ENCODE peak calls at places on chromosomes 11 and 22, in five cellular contexts. Z is GM13976, A is uterus, M is endodermal cell, U is T-helper 9 cell. R is an unnamed sample.
A peak's percentile ranks its signal among the peaks of the same experiment; 100 is the strongest.

GRCh38 chr11:112221263-112221835 is 4.9 kb upstream of the PTS start:
- DNase-seq in M (no peak), Z (no peak), U (no peak), A (no peak), R (no peak)

GRCh38 chr11:92693146-92693545 is 276.3 kb upstream of the MTNR1B start:
- DNase-seq in Z (no peak), A (no peak), M (no peak), U (no peak), R (no peak)

GRCh38 chr11:59783632-59784090 is 26.9 kb downstream of the MRPL16 start:
- DNase-seq in U (no peak), M (no peak), A (no peak), Z (no peak), R (no peak)

GRCh38 chr11:109641549-109641948 is 219.6 kb downstream of the C11orf87 start:
- DNase-seq in A (no peak), Z (no peak), U (no peak), M (peak; percentile 83), R (no peak)

GRCh38 chr22:24512043-24512442 is 16.9 kb downstream of the UPB1 start:
- DNase-seq in U (no peak), Z (no peak), M (peak; percentile 42), A (no peak), R (no peak)

GRCh38 chr11:92838655-92839334 is 130.7 kb upstream of the MTNR1B start:
- DNase-seq in U (no peak), Z (no peak), M (peak; percentile 78), A (no peak), R (no peak)

GRCh38 chr11:122199661-122200060 is 83.6 kb upstream of the BLID start:
- DNase-seq in M (no peak), U (no peak), A (no peak), Z (no peak), R (no peak)

GRCh38 chr11:108871152-108871551 is 206.3 kb downstream of the DDX10 start:
- DNase-seq in M (peak; percentile 70), Z (peak; percentile 13), A (no peak), U (no peak), R (no peak)

GRCh38 chr22:38724926-38725571 is 19.3 kb downstream of the GTPBP1 start:
- DNase-seq in Z (peak; percentile 48), U (no peak), M (peak; percentile 74), A (no peak), R (no peak)

R was measured in activated gamma-delta T cell.